ENCODE peak calls at places on chromosomes 1 and 21, in six cellular contexts. B is Calu3, L is DMS153, T is T-helper 1 cell, P is dermis blood vessel endothelial cell, C is GM23248. A is an unnamed sample.

GRCh38 chr1:14634497-14634896 is 36.0 kb downstream of the KAZN start:
- DNase-seq in B (no peak), C (no peak), P (no peak), L (no peak), T (no peak), A (no peak)

GRCh38 chr1:78009836-78010235 is 5.1 kb downstream of the DNAJB4 start:
- DNase-seq in L (no peak), C (peak; percentile 72), B (no peak), T (no peak), P (no peak), A (no peak)

GRCh38 chr1:61748566-61748965 is 6.3 kb downstream of the PATJ start:
- DNase-seq in L (no peak), P (no peak), B (no peak), C (no peak), T (no peak), A (no peak)

GRCh38 chr21:42447732-42448131 is 44.0 kb downstream of the UBASH3A start:
- DNase-seq in T (no peak), B (no peak), P (no peak), L (no peak), C (no peak), A (no peak)

GRCh38 chr1:229883504-229884200 is 183.4 kb upstream of the GALNT2 start:
- DNase-seq in C (no peak), L (no peak), P (no peak), T (no peak), B (no peak), A (no peak)

GRCh38 chr1:202143011-202143767 is 1.3 kb downstream of the ARL8A start:
- DNase-seq in T (no peak), P (peak; percentile 48), B (peak; percentile 16), L (no peak), C (peak; percentile 53), A (no peak)

GRCh38 chr1:5648410-5649165 is 343.6 kb downstream of the NPHP4 start:
- DNase-seq in C (no peak), B (no peak), P (no peak), T (no peak), L (no peak), A (no peak)

GRCh38 chr1:53899206-53899628 is 5.2 kb downstream of the DIO1 start:
- DNase-seq in B (peak; percentile 49), C (no peak), T (no peak), L (no peak), P (no peak), A (no peak)

GRCh38 chr1:180259431-180260338 is 29.6 kb downstream of the LHX4 start:
- DNase-seq in P (no peak), B (no peak), T (no peak), C (no peak), L (no peak), A (no peak)